ENCODE peak calls at places on chromosomes 3 and 15, in ten cellular contexts. One of them, this sample, is unnamed.
A peak's percentile ranks its signal among the peaks of the same experiment; 100 is the strongest.

GRCh38 chr3:188962253-188963247 is 209.2 kb upstream of the TPRG1 start:
- DNase-seq in PC-3: no peak
- DNase-seq in astrocyte of the spinal cord: no peak
- DNase-seq in A549: no peak
- DNase-seq in esophagus squamous epithelium: no peak
- DNase-seq in heart left ventricle: no peak
- DNase-seq in transverse colon: no peak
- DNase-seq in left ventricle myocardium inferior: no peak
- DNase-seq in sigmoid colon: no peak
- DNase-seq in right atrium auricular region: no peak
- DNase-seq in this sample: no peak

GRCh38 chr15:74235962-74236361 is at the start of gene CCDC33:
- DNase-seq in PC-3: no peak
- DNase-seq in astrocyte of the spinal cord: no peak
- DNase-seq in A549: no peak
- DNase-seq in esophagus squamous epithelium: no peak
- DNase-seq in heart left ventricle: no peak
- DNase-seq in transverse colon: peak; percentile 87
- DNase-seq in left ventricle myocardium inferior: no peak
- DNase-seq in sigmoid colon: no peak
- DNase-seq in right atrium auricular region: no peak
- DNase-seq in this sample: no peak

GRCh38 chr15:49847937-49848823 is 227.3 kb downstream of the DTWD1 start:
- DNase-seq in PC-3: peak; percentile 95
- DNase-seq in astrocyte of the spinal cord: peak; percentile 98
- DNase-seq in A549: peak; percentile 43
- DNase-seq in esophagus squamous epithelium: no peak
- DNase-seq in heart left ventricle: no peak
- DNase-seq in transverse colon: no peak
- DNase-seq in left ventricle myocardium inferior: no peak
- DNase-seq in sigmoid colon: no peak
- DNase-seq in right atrium auricular region: no peak
- DNase-seq in this sample: peak; percentile 10

GRCh38 chr3:106371605-106372292 is 502.9 kb upstream of the CBLB start:
- DNase-seq in PC-3: no peak
- DNase-seq in astrocyte of the spinal cord: no peak
- DNase-seq in A549: no peak
- DNase-seq in esophagus squamous epithelium: no peak
- DNase-seq in heart left ventricle: no peak
- DNase-seq in transverse colon: no peak
- DNase-seq in left ventricle myocardium inferior: no peak
- DNase-seq in sigmoid colon: no peak
- DNase-seq in right atrium auricular region: no peak
- DNase-seq in this sample: no peak

GRCh38 chr15:66953523-66954229 is 111.7 kb upstream of the SMAD3 start:
- DNase-seq in PC-3: no peak
- DNase-seq in astrocyte of the spinal cord: no peak
- DNase-seq in A549: no peak
- DNase-seq in esophagus squamous epithelium: no peak
- DNase-seq in heart left ventricle: no peak
- DNase-seq in transverse colon: no peak
- DNase-seq in left ventricle myocardium inferior: no peak
- DNase-seq in sigmoid colon: no peak
- DNase-seq in right atrium auricular region: no peak
- DNase-seq in this sample: no peak

GRCh38 chr3:142888484-142889262 is at the start of gene PCOLCE2:
- DNase-seq in PC-3: peak; percentile 37
- DNase-seq in astrocyte of the spinal cord: peak; percentile 25
- DNase-seq in A549: peak; percentile 66
- DNase-seq in esophagus squamous epithelium: no peak
- DNase-seq in heart left ventricle: peak; percentile 70
- DNase-seq in transverse colon: peak; percentile 8
- DNase-seq in left ventricle myocardium inferior: peak; percentile 54
- DNase-seq in sigmoid colon: peak; percentile 66
- DNase-seq in right atrium auricular region: no peak
- DNase-seq in this sample: no peak

GRCh38 chr15:85607842-85608241 is 186.9 kb downstream of the KLHL25 start:
- DNase-seq in PC-3: peak; percentile 93
- DNase-seq in astrocyte of the spinal cord: peak; percentile 88
- DNase-seq in A549: no peak
- DNase-seq in esophagus squamous epithelium: no peak
- DNase-seq in heart left ventricle: no peak
- DNase-seq in transverse colon: no peak
- DNase-seq in left ventricle myocardium inferior: no peak
- DNase-seq in sigmoid colon: no peak
- DNase-seq in right atrium auricular region: no peak
- DNase-seq in this sample: peak; percentile 60

GRCh38 chr3:5799421-5799820 is 611.9 kb downstream of the EDEM1 start:
- DNase-seq in PC-3: no peak
- DNase-seq in astrocyte of the spinal cord: no peak
- DNase-seq in A549: no peak
- DNase-seq in esophagus squamous epithelium: no peak
- DNase-seq in heart left ventricle: no peak
- DNase-seq in transverse colon: no peak
- DNase-seq in left ventricle myocardium inferior: no peak
- DNase-seq in sigmoid colon: no peak
- DNase-seq in right atrium auricular region: no peak
- DNase-seq in this sample: no peak

DNA sequence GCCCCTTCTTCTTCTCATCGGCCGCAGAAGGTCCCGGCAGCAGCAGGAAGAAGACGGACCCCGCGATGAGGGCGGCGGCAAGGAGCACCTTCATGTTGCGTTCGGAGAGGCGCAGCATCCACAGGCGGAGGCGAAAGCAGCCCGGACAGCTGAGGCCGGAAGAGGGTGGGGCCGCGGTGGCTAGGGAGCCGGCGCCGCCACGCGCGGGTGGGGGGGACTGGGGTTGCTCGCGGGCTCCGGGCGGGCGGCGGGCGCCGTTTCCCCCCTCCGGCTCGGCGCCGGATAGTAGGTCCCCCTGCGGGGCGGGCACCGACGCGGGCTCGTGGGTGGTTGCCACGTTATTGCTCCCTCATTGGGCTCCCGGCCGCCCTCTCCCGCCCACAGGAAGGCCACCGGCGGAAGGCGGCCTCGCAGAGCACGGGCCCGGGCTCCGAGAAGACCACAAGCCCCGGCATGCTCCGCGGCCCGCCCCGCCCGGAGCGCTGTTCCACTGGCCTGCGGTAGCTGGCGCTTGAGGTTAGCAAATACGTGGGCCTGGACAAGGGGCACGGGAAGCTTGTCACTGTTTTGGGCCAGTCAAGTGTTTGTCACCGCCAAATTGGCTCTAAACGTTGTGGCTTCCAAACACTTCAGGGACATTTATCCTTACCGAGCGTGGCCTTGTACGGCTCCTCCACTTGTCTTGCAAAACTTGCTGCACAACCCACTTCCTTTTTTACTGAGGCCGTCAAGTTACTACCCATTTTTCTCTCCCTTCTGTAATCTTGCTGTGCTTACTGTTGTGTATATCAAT is at the start of gene PPIB:
- DNase-seq in PC-3: peak; percentile 95
- DNase-seq in astrocyte of the spinal cord: peak; percentile 99
- DNase-seq in A549: peak; percentile 98
- DNase-seq in esophagus squamous epithelium: peak; percentile 87
- DNase-seq in heart left ventricle: peak; percentile 100
- DNase-seq in transverse colon: peak; percentile 98
- DNase-seq in left ventricle myocardium inferior: peak; percentile 98
- DNase-seq in sigmoid colon: peak; percentile 99
- DNase-seq in right atrium auricular region: peak; percentile 97
- DNase-seq in this sample: peak; percentile 84
- TF ChIP-seq CTCF in PC-3: peak; percentile 48
- TF ChIP-seq CTCF in astrocyte of the spinal cord: peak; percentile 47
- TF ChIP-seq CTCF in A549: peak; percentile 51
- TF ChIP-seq CTCF in esophagus squamous epithelium: no peak
- TF ChIP-seq CTCF in heart left ventricle: peak; percentile 65
- TF ChIP-seq CTCF in transverse colon: no peak
- TF ChIP-seq CTCF in left ventricle myocardium inferior: peak; percentile 56
- TF ChIP-seq CTCF in sigmoid colon: no peak
- TF ChIP-seq CTCF in right atrium auricular region: peak; percentile 29
- TF ChIP-seq CTCF in this sample: peak; percentile 45

GRCh38 chr3:129211345-129211744 is 27.6 kb upstream of the CNBP start:
- DNase-seq in PC-3: no peak
- DNase-seq in astrocyte of the spinal cord: no peak
- DNase-seq in A549: no peak
- DNase-seq in esophagus squamous epithelium: no peak
- DNase-seq in heart left ventricle: no peak
- DNase-seq in transverse colon: no peak
- DNase-seq in left ventricle myocardium inferior: no peak
- DNase-seq in sigmoid colon: peak; percentile 19
- DNase-seq in right atrium auricular region: no peak
- DNase-seq in this sample: no peak

GRCh38 chr3:129211772-129212171 is 28.1 kb upstream of the CNBP start:
- DNase-seq in PC-3: peak; percentile 96
- DNase-seq in astrocyte of the spinal cord: peak; percentile 81
- DNase-seq in A549: peak; percentile 82
- DNase-seq in esophagus squamous epithelium: no peak
- DNase-seq in heart left ventricle: peak; percentile 72
- DNase-seq in transverse colon: peak; percentile 91
- DNase-seq in left ventricle myocardium inferior: peak; percentile 67
- DNase-seq in sigmoid colon: peak; percentile 87
- DNase-seq in right atrium auricular region: peak; percentile 74
- DNase-seq in this sample: peak; percentile 82

GRCh38 chr3:129205109-129205832 is 21.6 kb upstream of the CNBP start:
- DNase-seq in PC-3: no peak
- DNase-seq in astrocyte of the spinal cord: no peak
- DNase-seq in A549: no peak
- DNase-seq in esophagus squamous epithelium: no peak
- DNase-seq in heart left ventricle: no peak
- DNase-seq in transverse colon: no peak
- DNase-seq in left ventricle myocardium inferior: no peak
- DNase-seq in sigmoid colon: no peak
- DNase-seq in right atrium auricular region: no peak
- DNase-seq in this sample: no peak

GRCh38 chr3:129213238-129213637 is 29.5 kb upstream of the CNBP start:
- DNase-seq in PC-3: no peak
- DNase-seq in astrocyte of the spinal cord: no peak
- DNase-seq in A549: no peak
- DNase-seq in esophagus squamous epithelium: no peak
- DNase-seq in heart left ventricle: no peak
- DNase-seq in transverse colon: no peak
- DNase-seq in left ventricle myocardium inferior: no peak
- DNase-seq in sigmoid colon: peak; percentile 14
- DNase-seq in right atrium auricular region: no peak
- DNase-seq in this sample: no peak

GRCh38 chr3:129207347-129207947 is 23.8 kb upstream of the CNBP start:
- DNase-seq in PC-3: no peak
- DNase-seq in astrocyte of the spinal cord: no peak
- DNase-seq in A549: no peak
- DNase-seq in esophagus squamous epithelium: no peak
- DNase-seq in heart left ventricle: no peak
- DNase-seq in transverse colon: no peak
- DNase-seq in left ventricle myocardium inferior: no peak
- DNase-seq in sigmoid colon: no peak
- DNase-seq in right atrium auricular region: no peak
- DNase-seq in this sample: no peak
- H3K4me3 ChIP-seq in PC-3: no peak overlapping the region
- H3K4me3 ChIP-seq in astrocyte of the spinal cord: no peak overlapping the region
- H3K4me3 ChIP-seq in A549: no peak overlapping the region
- H3K4me3 ChIP-seq in esophagus squamous epithelium: no peak overlapping the region
- H3K4me3 ChIP-seq in heart left ventricle: no peak overlapping the region
- H3K4me3 ChIP-seq in transverse colon: no peak overlapping the region
- H3K4me3 ChIP-seq in left ventricle myocardium inferior: no peak overlapping the region
- H3K4me3 ChIP-seq in sigmoid colon: no peak overlapping the region
- H3K4me3 ChIP-seq in right atrium auricular region: no peak overlapping the region
- H3K4me3 ChIP-seq in this sample: no peak overlapping the region

DNA sequence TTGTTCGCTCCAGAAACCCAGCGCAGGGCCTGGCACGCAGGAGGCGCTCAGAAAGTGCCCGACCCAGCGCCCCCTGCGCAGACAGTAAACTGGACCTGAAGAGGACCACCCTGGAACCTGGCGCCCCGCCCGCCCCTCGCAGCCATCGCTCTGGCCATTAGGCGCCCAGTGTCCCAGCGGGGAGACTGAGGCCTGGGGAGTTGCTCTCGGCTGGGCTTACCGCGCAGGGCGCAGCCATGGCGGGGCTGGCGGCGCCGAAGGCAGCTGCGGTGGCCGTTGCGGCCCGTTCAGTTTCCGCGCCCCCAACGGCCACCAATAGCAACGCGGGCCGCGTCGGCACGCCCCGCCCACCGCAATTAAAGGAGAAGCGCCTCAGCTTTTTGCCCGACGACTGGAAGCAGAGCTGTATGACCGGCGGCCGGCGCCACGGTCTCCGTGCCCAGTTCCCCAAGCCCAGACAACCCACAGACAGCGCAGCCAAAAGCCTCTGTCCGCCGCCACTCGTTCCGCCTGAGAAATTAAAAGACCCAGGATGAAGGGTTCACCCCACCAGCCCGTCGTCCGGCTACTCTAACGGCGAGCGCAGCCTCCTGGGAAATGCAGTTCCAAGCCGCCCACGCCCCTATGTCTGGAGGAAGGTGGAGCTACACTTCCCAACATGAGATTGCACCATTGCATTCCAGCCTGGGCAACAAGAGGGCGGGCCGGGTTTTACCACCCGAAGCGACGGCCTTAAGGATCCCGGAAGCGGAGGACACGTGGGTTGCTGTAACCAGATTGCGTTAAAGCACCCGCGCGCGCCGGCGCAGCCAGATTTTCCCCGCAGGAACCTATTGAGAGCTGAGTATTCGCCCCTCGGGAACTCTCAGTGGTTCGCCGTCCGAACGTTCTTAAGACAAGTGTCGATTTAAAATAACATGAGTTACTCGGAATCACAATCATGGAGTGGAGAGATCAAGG is at the start of gene POC1A:
- DNase-seq in PC-3: peak; percentile 98
- DNase-seq in astrocyte of the spinal cord: peak; percentile 98
- DNase-seq in A549: peak; percentile 90
- DNase-seq in esophagus squamous epithelium: peak; percentile 79
- DNase-seq in heart left ventricle: peak; percentile 95
- DNase-seq in transverse colon: peak; percentile 97
- DNase-seq in left ventricle myocardium inferior: peak; percentile 96
- DNase-seq in sigmoid colon: peak; percentile 99
- DNase-seq in right atrium auricular region: peak; percentile 99
- DNase-seq in this sample: peak; percentile 96
- TF ChIP-seq CTCF in PC-3: no peak
- TF ChIP-seq CTCF in astrocyte of the spinal cord: peak; percentile 2
- TF ChIP-seq CTCF in A549: no peak
- TF ChIP-seq CTCF in esophagus squamous epithelium: no peak
- TF ChIP-seq CTCF in heart left ventricle: no peak
- TF ChIP-seq CTCF in transverse colon: no peak
- TF ChIP-seq CTCF in left ventricle myocardium inferior: peak; percentile 39
- TF ChIP-seq CTCF in sigmoid colon: peak; percentile 40
- TF ChIP-seq CTCF in right atrium auricular region: peak; percentile 17
- TF ChIP-seq CTCF in this sample: no peak

DNA sequence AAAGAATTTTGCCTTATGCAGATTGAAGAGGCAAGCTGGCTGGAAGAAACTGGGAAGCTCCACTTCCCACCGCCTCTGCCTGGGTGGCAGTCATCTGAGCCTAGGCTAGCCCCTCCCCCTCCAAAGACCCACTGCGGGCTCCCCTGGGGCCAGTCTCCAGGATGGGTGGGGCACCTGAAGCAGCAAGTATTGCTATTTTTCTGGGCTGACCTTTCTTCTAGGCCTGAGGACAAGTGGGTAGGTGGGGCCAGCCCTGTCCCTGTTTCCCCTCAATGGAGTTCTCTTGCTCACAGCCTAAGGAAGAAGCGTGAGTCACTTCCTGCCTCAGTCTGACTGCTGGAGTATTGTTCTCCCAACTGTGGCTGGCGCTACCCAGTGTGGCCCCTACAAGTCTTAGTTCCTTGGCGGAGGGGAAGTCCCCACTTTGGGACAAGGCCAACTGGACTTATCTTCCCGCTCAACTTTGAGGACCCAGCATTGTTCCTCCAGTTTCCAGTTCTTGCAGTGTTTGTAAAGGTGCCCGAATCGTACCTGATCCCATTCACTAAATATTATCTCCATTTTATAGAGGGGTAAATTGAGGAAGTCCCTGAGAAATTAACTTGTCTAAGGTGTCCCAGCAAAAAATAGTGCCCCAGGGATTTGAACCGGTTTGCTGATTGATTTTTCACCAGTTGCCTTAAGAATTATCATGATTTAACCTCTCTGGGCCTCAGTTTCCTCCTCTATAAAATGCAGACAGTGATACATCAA is 1.4 kb downstream of the FURIN start:
- DNase-seq in PC-3: peak; percentile 90
- DNase-seq in astrocyte of the spinal cord: peak; percentile 92
- DNase-seq in A549: no peak
- DNase-seq in esophagus squamous epithelium: no peak
- DNase-seq in heart left ventricle: peak; percentile 89
- DNase-seq in transverse colon: peak; percentile 60
- DNase-seq in left ventricle myocardium inferior: peak; percentile 83
- DNase-seq in sigmoid colon: peak; percentile 87
- DNase-seq in right atrium auricular region: peak; percentile 95
- DNase-seq in this sample: peak; percentile 85
- H3K4me3 ChIP-seq in PC-3: peak overlapping the region; percentile 68
- H3K4me3 ChIP-seq in astrocyte of the spinal cord: no peak overlapping the region
- H3K4me3 ChIP-seq in A549: peak overlapping the region; percentile 4
- H3K4me3 ChIP-seq in esophagus squamous epithelium: no peak overlapping the region
- H3K4me3 ChIP-seq in heart left ventricle: peak overlapping the region; percentile 92
- H3K4me3 ChIP-seq in transverse colon: no peak overlapping the region
- H3K4me3 ChIP-seq in left ventricle myocardium inferior: peak overlapping the region; percentile 93
- H3K4me3 ChIP-seq in sigmoid colon: no peak overlapping the region
- H3K4me3 ChIP-seq in right atrium auricular region: peak overlapping the region; percentile 80
- H3K4me3 ChIP-seq in this sample: no peak overlapping the region

This sample was measured in kidney epithelial cell.